ENCODE peak calls at places on chromosome 16, in eight cellular contexts. A is RPMI7951, C is OCI-LY7, P is NCI-H1092 treated with DMSO at 0.1 percent for 48 hours, H is IMR-90, I is NCI-H1930, B is DMS79, T is NCI-H1417. G is an unnamed sample.

GRCh38 chr16:69926241-69926640 is 24.9 kb upstream of the CLEC18A start:
- DNase-seq in C (no peak), B (no peak), H (no peak), A (no peak), T (no peak), I (no peak), P (no peak), G (no peak)

GRCh38 chr16:1237990-1238389 is 2.5 kb upstream of the TPSAB1 start:
- DNase-seq in T (no peak), H (no peak), P (no peak), A (no peak), I (no peak), C (no peak), B (no peak), G (no peak)

GRCh38 chr16:85077039-85077438 is 35.2 kb downstream of the CIBAR2 start:
- DNase-seq in P (no peak), C (no peak), I (no peak), H (no peak), A (no peak), B (no peak), T (no peak), G (no peak)

GRCh38 chr16:22623351-22623781 is 112.7 kb downstream of the NPIPB5 start:
- DNase-seq in B (no peak), P (no peak), I (no peak), C (no peak), H (no peak), T (no peak), A (peak; percentile 55), G (peak; percentile 49)

GRCh38 chr16:69870761-69871160 is 80.4 kb upstream of the CLEC18A start:
- DNase-seq in C (no peak), H (no peak), T (no peak), P (no peak), A (no peak), I (no peak), B (no peak), G (no peak)

GRCh38 chr16:22206847-22207714 is 1.0 kb downstream of the EEF2K start:
- DNase-seq in B (peak; percentile 48), T (peak; percentile 64), H (peak; percentile 57), C (peak; percentile 65), I (no peak), A (peak; percentile 76), P (peak; percentile 76), G (peak; percentile 41)

GRCh38 chr16:23990507-23990906 is 154.7 kb downstream of the PRKCB start:
- DNase-seq in B (no peak), I (no peak), A (no peak), P (no peak), H (no peak), T (no peak), C (no peak), G (no peak)

GRCh38 chr16:89268987-89269735 is 51.7 kb downstream of the ZNF778 start:
- DNase-seq in P (no peak), C (no peak), I (no peak), T (no peak), A (peak; percentile 43), B (no peak), H (peak; percentile 50), G (peak; percentile 31)

GRCh38 chr16:1823821-1824220 is 2.8 kb downstream of the HAGH start:
- DNase-seq in C (peak; percentile 66), T (no peak), I (no peak), B (no peak), A (peak; percentile 40), H (peak; percentile 59), P (no peak), G (peak; percentile 64)

GRCh38 chr16:4053663-4054479 is 62.4 kb downstream of the ADCY9 start:
- DNase-seq in C (no peak), I (no peak), H (peak; percentile 95), T (peak; percentile 61), A (peak; percentile 60), B (peak; percentile 79), P (peak; percentile 91), G (peak; percentile 90)

GRCh38 chr16:30092373-30093010 is 768 bp upstream of the TBX6 start:
- DNase-seq in H (peak; percentile 27), C (peak; percentile 95), I (peak; percentile 78), P (peak; percentile 49), B (peak; percentile 16), A (peak; percentile 75), T (no peak), G (no peak)

GRCh38 chr16:89035013-89035697 is 58.1 kb upstream of the CBFA2T3 start:
- DNase-seq in A (no peak), C (no peak), H (no peak), T (peak; percentile 39), P (no peak), B (no peak), I (no peak), G (no peak)

GRCh38 chr16:70478912-70479341 is 24.5 kb downstream of the FCSK start:
- DNase-seq in A (no peak), H (no peak), B (no peak), P (no peak), I (no peak), C (no peak), T (no peak), G (no peak)

GRCh38 chr16:66007717-66008116 is 358.8 kb upstream of the CDH5 start:
- DNase-seq in H (peak; percentile 93), T (no peak), C (no peak), A (peak; percentile 66), B (no peak), I (no peak), P (no peak), G (peak; percentile 58)

GRCh38 chr16:2256531-2257140 is 5.2 kb upstream of the ECI1 start:
- DNase-seq in I (no peak), A (no peak), C (no peak), T (no peak), H (no peak), B (no peak), P (no peak), G (no peak)

GRCh38 chr16:964696-965395 is 5.9 kb downstream of the LMF1 start:
- DNase-seq in A (no peak), C (no peak), T (no peak), B (peak; percentile 53), I (no peak), P (no peak), H (no peak), G (no peak)

GRCh38 chr16:13885700-13886099 is 34.3 kb upstream of the ERCC4 start:
- DNase-seq in C (no peak), I (no peak), P (no peak), A (no peak), H (no peak), B (no peak), T (no peak), G (no peak)

GRCh38 chr16:24273511-24273910 is 17.4 kb downstream of the CACNG3 start:
- DNase-seq in I (no peak), C (no peak), H (peak; percentile 17), T (no peak), B (no peak), A (peak; percentile 24), P (no peak), G (peak; percentile 9)

GRCh38 chr16:61926766-61927165 is 109.5 kb downstream of the CDH8 start:
- DNase-seq in C (no peak), T (peak; percentile 57), B (no peak), I (peak; percentile 72), H (no peak), P (no peak), A (no peak), G (no peak)

GRCh38 chr16:9381908-9382307 is 290.5 kb downstream of the HAPSTR1 start:
- DNase-seq in B (no peak), A (no peak), H (no peak), C (no peak), T (no peak), I (no peak), P (no peak), G (no peak)

GRCh38 chr16:59192551-59193199 is 458.6 kb upstream of the GOT2 start:
- DNase-seq in A (no peak), P (no peak), I (no peak), C (peak; percentile 10), T (peak; percentile 10), H (peak; percentile 11), B (no peak), G (peak; percentile 9)

GRCh38 chr16:57112403-57113041 is 20.1 kb downstream of the CPNE2 start:
- DNase-seq in P (no peak), H (no peak), B (no peak), C (no peak), A (peak; percentile 69), T (no peak), I (no peak), G (no peak)

GRCh38 chr16:29014561-29015029 is 29.7 kb downstream of the LAT start:
- DNase-seq in C (no peak), T (no peak), I (no peak), A (no peak), B (no peak), P (no peak), H (no peak), G (no peak)

GRCh38 chr16:53132406-53132805 is 77.6 kb downstream of the CHD9 start:
- DNase-seq in A (no peak), I (no peak), P (no peak), C (no peak), H (no peak), T (no peak), B (no peak), G (no peak)

GRCh38 chr16:28826141-28826540 is 3.3 kb downstream of the ATXN2L start:
- DNase-seq in H (peak; percentile 34), A (no peak), P (no peak), B (no peak), C (no peak), I (no peak), T (no peak), G (no peak)

GRCh38 chr16:16797239-16797638 is 418.3 kb downstream of the NPIPA7 start:
- DNase-seq in H (no peak), C (peak; percentile 4), T (no peak), I (no peak), A (peak; percentile 3), P (no peak), B (no peak), G (no peak)

GRCh38 chr16:48537275-48537674 is 72.7 kb downstream of the N4BP1 start:
- DNase-seq in A (peak; percentile 14), H (no peak), C (no peak), B (no peak), I (no peak), T (no peak), P (no peak), G (no peak)

GRCh38 chr16:80717611-80718010 is 86.8 kb downstream of the CDYL2 start:
- DNase-seq in T (no peak), I (no peak), P (no peak), H (no peak), B (no peak), A (no peak), C (no peak), G (no peak)

GRCh38 chr16:80319181-80319580 is 221.6 kb upstream of the DYNLRB2 start:
- DNase-seq in H (no peak), A (peak; percentile 20), I (no peak), P (no peak), T (no peak), B (no peak), C (no peak), G (no peak)

GRCh38 chr16:35744716-35745115 is 2285.3 kb downstream of the TP53TG3F start:
- DNase-seq in H (no peak), I (no peak), B (no peak), T (no peak), C (no peak), A (peak; percentile 2), P (no peak), G (peak; percentile 1)

GRCh38 chr16:30710971-30711370 is 12.0 kb downstream of the SRCAP start:
- DNase-seq in P (no peak), T (no peak), B (no peak), I (no peak), H (peak; percentile 39), A (peak; percentile 29), C (no peak), G (peak; percentile 19)

GRCh38 chr16:87959391-87959968 is 8.2 kb downstream of the BANP start:
- DNase-seq in T (no peak), I (no peak), C (no peak), H (no peak), P (no peak), B (no peak), A (no peak), G (no peak)

GRCh38 chr16:84827131-84827574 is 7.4 kb downstream of the CRISPLD2 start:
- DNase-seq in H (peak; percentile 52), C (no peak), A (peak; percentile 86), B (peak; percentile 24), P (no peak), T (no peak), I (no peak), G (no peak)

G was measured in HFFc6.